ENCODE peak calls at places on chromosome X, in seven cellular contexts. U, S, X, G, L, Z and H are unnamed samples.

GRCh38 chrX:120725874-120726273 is 96.0 kb upstream of the C1GALT1C1 start:
- DNase-seq in U (no peak), L (no peak), S (no peak), G (no peak), X (no peak), Z (no peak), H (no peak)

GRCh38 chrX:151763711-151764110 is 29.2 kb downstream of the CNGA2 start:
- DNase-seq in U (no peak), Z (no peak), S (no peak), X (no peak), G (no peak), L (no peak), H (no peak)

GRCh38 chrX:38893441-38893840 is 92.2 kb downstream of the MID1IP1 start:
- DNase-seq in L (no peak), Z (no peak), X (no peak), G (no peak), S (no peak), U (no peak), H (no peak)

GRCh38 chrX:75642811-75643361 is 120.0 kb upstream of the ZDHHC15 start:
- DNase-seq in G (no peak), X (no peak), Z (no peak), S (no peak), L (no peak), U (no peak), H (no peak)

GRCh38 chrX:96771500-96771899 is 86.9 kb downstream of the DIAPH2 start:
- DNase-seq in L (no peak), X (no peak), Z (no peak), G (no peak), S (no peak), U (no peak), H (no peak)

GRCh38 chrX:125131146-125131545 is 188.5 kb upstream of the TEX13C start:
- DNase-seq in S (peak; percentile 14), U (no peak), X (no peak), G (no peak), Z (no peak), L (no peak), H (no peak)

GRCh38 chrX:46922601-46923000 is 10.4 kb downstream of the JADE3 start:
- DNase-seq in G (no peak), S (no peak), X (no peak), L (no peak), Z (no peak), U (no peak), H (no peak)

GRCh38 chrX:39152106-39152649 is 350.9 kb downstream of the MID1IP1 start:
- DNase-seq in U (peak; percentile 6), X (peak; percentile 76), G (peak; percentile 27), Z (peak; percentile 76), L (no peak), S (peak; percentile 12), H (peak; percentile 16)

GRCh38 chrX:24498975-24499374 is 33.9 kb downstream of the PDK3 start:
- DNase-seq in L (no peak), U (no peak), S (peak; percentile 11), G (no peak), X (no peak), Z (no peak), H (no peak)

GRCh38 chrX:40105016-40105790 is 7.4 kb upstream of the BCOR start:
- DNase-seq in G (peak; percentile 49), Z (peak; percentile 63), L (no peak), U (peak; percentile 33), X (no peak), S (no peak), H (peak; percentile 45)

GRCh38 chrX:63761639-63762038 is 23.4 kb downstream of the ARHGEF9 start:
- DNase-seq in S (no peak), X (no peak), U (no peak), Z (no peak), L (no peak), G (no peak), H (no peak)

GRCh38 chrX:15310117-15310516 is 5.3 kb downstream of the ASB11 start:
- DNase-seq in G (peak; percentile 47), U (peak; percentile 84), L (no peak), S (no peak), X (no peak), Z (no peak), H (no peak)

GRCh38 chrX:2351321-2351720 is 149.5 kb downstream of the DHRSX start:
- DNase-seq in Z (no peak), G (no peak), X (no peak), U (no peak), L (peak; percentile 83), S (no peak), H (no peak)

GRCh38 chrX:49041683-49042529 is 1.3 kb downstream of the TFE3 start:
- DNase-seq in S (no peak), U (peak; percentile 13), L (peak; percentile 39), G (no peak), Z (no peak), X (no peak), H (no peak)

GRCh38 chrX:10233173-10233572 is 76.4 kb downstream of the CLCN4 start:
- DNase-seq in X (no peak), G (no peak), U (no peak), S (no peak), L (no peak), Z (no peak), H (no peak)

GRCh38 chrX:143663755-143664154 is 27.9 kb upstream of the SLITRK4 start:
- DNase-seq in Z (no peak), U (no peak), L (no peak), G (no peak), X (no peak), S (no peak), H (no peak)

GRCh38 chrX:115521717-115522116 is 39.3 kb upstream of the PLS3 start:
- DNase-seq in U (no peak), G (no peak), Z (no peak), X (no peak), S (no peak), L (no peak), H (no peak)

GRCh38 chrX:14014526-14014925 is 15.2 kb downstream of the GEMIN8 start:
- DNase-seq in X (no peak), S (no peak), U (no peak), G (no peak), L (no peak), Z (no peak), H (no peak)

DNA sequence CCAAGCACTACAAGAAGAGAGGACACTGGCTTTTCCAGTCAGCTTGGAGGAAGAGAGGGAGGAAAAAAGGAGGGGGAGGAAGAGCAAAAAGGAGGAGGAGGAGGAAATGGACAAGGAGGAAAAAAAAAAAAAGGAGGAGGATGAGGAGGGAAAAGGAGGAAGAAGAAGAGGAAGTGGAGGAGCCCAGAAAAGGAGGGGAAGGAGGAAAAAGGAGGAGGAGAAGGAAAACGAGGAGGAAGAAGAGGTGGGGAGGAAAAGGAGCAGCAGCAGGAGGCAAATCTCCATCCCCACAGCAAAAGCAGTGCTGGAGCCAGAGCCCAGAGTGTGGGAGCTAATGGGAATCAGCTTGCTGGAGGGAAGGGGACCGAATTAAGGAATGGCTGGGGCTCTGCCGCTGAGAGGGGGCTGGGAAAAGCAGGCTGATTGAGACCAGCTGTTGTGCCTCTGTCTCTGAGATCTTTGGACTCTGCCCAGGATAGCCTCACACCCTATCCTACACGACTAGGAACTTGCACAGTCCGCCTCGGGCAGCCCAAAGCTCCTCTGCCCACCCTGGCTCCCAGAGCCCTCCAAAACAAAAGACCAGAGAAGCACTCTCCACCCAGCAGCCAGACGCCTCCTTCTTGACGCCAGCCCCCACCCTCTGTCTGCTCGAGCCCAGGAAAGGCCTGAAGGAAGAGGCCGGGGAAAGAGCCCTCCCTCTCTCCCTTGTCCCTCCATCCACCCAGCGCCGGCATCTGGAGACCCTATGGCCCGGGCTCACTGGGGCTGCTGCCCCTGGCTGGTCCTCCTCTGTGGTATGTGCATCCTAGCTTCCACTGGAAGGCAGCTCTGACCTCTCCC is at the start of gene XPNPEP2:
- DNase-seq in G (peak; percentile 53), S (no peak), U (peak; percentile 21), Z (no peak), L (no peak), X (no peak), H (no peak)
- H3K27ac ChIP-seq in G (no peak within 1 kb of the TSS), S (no peak within 1 kb of the TSS), U (no peak within 1 kb of the TSS), Z (no peak within 1 kb of the TSS), L (no peak within 1 kb of the TSS), X (peak within 1 kb of the TSS; percentile 45), H (no peak within 1 kb of the TSS)

GRCh38 chrX:54811301-54811885 is 3.8 kb downstream of the MAGED2 start:
- DNase-seq in U (no peak), S (no peak), Z (no peak), L (no peak), G (no peak), X (no peak), H (no peak)
- TF ChIP-seq CTCF in U (no peak), S (no peak), Z (no peak), L (no peak), G (no peak), X (no peak), H (no peak)

DNA sequence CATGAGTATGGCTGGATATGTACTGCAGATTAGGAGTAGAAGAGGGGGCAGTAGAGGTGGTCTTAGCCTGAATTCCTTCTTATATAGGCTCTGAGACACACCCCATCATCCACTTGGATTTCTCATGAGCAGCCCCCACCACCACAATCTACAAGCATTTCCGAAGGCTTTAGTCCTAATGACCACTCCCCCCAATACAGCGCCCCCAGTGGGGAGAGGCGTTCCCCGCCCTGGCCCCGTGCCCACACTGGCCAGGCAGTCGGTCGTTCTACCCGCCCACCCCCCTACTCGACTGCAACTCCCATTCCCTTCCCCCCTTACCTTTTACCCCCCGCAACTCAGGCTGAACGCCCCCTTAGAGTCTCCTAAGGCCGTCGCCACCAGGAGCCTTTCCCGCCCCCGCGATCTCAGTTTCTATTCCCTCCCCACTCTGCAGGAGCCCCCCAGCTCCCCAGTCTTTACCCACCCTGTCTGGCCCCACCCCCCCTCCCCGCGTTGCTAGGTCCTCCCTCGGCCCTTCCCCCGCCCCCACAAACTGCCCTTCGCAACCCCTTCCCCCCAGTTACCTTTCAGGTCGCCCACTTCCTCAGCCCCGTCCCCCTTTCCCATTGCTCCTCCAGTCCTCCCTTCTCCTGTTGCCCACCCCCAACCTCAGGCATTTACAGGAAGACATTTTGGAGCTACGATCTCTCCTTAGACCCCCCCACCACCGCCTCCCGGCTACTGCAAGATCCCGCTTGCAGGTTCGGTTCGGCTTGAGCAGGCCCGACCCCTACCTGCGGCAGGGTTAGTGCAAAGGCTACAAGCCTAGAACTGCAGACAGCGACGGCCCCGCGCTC is 468 bp downstream of the ZMYM3 start:
- DNase-seq in G (peak; percentile 69), L (peak; percentile 14), U (peak; percentile 26), S (peak; percentile 28), X (no peak), Z (peak; percentile 51), H (peak; percentile 30)
- H3K27ac ChIP-seq in G (peak overlapping the region; percentile 40), L (peak overlapping the region; percentile 49), U (peak overlapping the region; percentile 80), S (peak overlapping the region; percentile 74), X (peak overlapping the region; percentile 84), Z (no peak overlapping the region), H (peak overlapping the region; percentile 83)

GRCh38 chrX:317424-318067 is 1.1 kb downstream of the GTPBP6 start:
- DNase-seq in Z (no peak), S (peak; percentile 86), G (no peak), X (no peak), L (no peak), U (no peak), H (no peak)

GRCh38 chrX:318068-318738 is 393 bp downstream of the GTPBP6 start:
- DNase-seq in G (peak; percentile 99), S (peak; percentile 95), U (peak; percentile 98), L (peak; percentile 99), X (peak; percentile 100), Z (peak; percentile 100), H (peak; percentile 99)

GRCh38 chrX:320126-320783 is 1.7 kb upstream of the GTPBP6 start:
- DNase-seq in G (peak; percentile 47), Z (no peak), U (no peak), L (no peak), X (peak; percentile 77), S (no peak), H (peak; percentile 63)

GRCh38 chrX:319579-320125 is 1.1 kb upstream of the GTPBP6 start:
- DNase-seq in U (no peak), Z (no peak), G (peak; percentile 55), X (peak; percentile 82), S (no peak), L (no peak), H (peak; percentile 71)

GRCh38 chrX:318739-319578 is at the start of gene GTPBP6:
- DNase-seq in G (peak; percentile 100), L (peak; percentile 99), S (peak; percentile 96), X (peak; percentile 100), Z (peak; percentile 100), U (peak; percentile 100), H (peak; percentile 100)
- TF ChIP-seq CTCF in G (no peak), L (peak; percentile 38), S (peak; percentile 17), X (no peak), Z (no peak), U (no peak), H (no peak)